ENCODE peak calls at places on chromosomes 1 and 21, in five cellular contexts. A is HEK293T; G is CD8-positive, alpha-beta memory T cell; I is Ammon's horn; K is T-helper 9 cell. N is an unnamed sample.
A peak's percentile ranks its signal among the peaks of the same experiment; 100 is the strongest.

GRCh38 chr1:167117225-167117624 is 23.4 kb downstream of the STYXL2 start:
- DNase-seq in A (no peak), G (no peak), I (no peak), K (no peak), N (no peak)

GRCh38 chr1:91555074-91555730 is 54.6 kb downstream of the CDC7 start:
- DNase-seq in A (no peak), G (no peak), I (no peak), K (no peak), N (no peak)

GRCh38 chr1:3975903-3976630 is 76.0 kb upstream of the C1orf174 start:
- DNase-seq in A (no peak), G (no peak), I (no peak), K (no peak), N (no peak)

GRCh38 chr1:244394346-244394745 is 57.4 kb downstream of the ADSS2 start:
- DNase-seq in A (no peak), G (no peak), I (no peak), K (no peak), N (no peak)

GRCh38 chr1:2172551-2173146 is 21.9 kb downstream of the FAAP20 start:
- DNase-seq in A (no peak), G (no peak), I (no peak), K (no peak), N (no peak)

GRCh38 chr1:30757196-30757949 is at the start of gene LAPTM5:
- DNase-seq in A (no peak), G (peak; percentile 69), I (peak; percentile 68), K (peak; percentile 68), N (peak; percentile 72)

GRCh38 chr1:8463144-8463927 is 145.4 kb downstream of the SLC45A1 start:
- DNase-seq in A (no peak), G (peak; percentile 45), I (peak; percentile 66), K (no peak), N (no peak)

GRCh38 chr1:29706936-29707335 is 470.6 kb downstream of the PTPRU start:
- DNase-seq in A (peak; percentile 87), G (no peak), I (no peak), K (no peak), N (peak; percentile 32)

GRCh38 chr21:24023402-24023801 is 1583.9 kb downstream of the MRPL39 start:
- DNase-seq in A (no peak), G (no peak), I (peak; percentile 7), K (no peak), N (no peak)

GRCh38 chr1:225882008-225882698 is at the start of gene TMEM63A:
- DNase-seq in A (peak; percentile 98), G (peak; percentile 89), I (peak; percentile 89), K (peak; percentile 91), N (peak; percentile 98)

GRCh38 chr1:201718346-201719202 is 110.4 kb upstream of the IPO9 start:
- DNase-seq in A (no peak), G (no peak), I (peak; percentile 79), K (no peak), N (no peak)

GRCh38 chr1:163410073-163410522 is 88.3 kb downstream of the NUF2 start:
- DNase-seq in A (peak; percentile 59), G (peak; percentile 7), I (peak; percentile 50), K (no peak), N (no peak)

GRCh38 chr1:230753586-230754251 is 6.5 kb downstream of the CAPN9 start:
- DNase-seq in A (peak; percentile 92), G (peak; percentile 12), I (peak; percentile 79), K (no peak), N (peak; percentile 60)

GRCh38 chr1:242449211-242449610 is 75.3 kb downstream of the PLD5 start:
- DNase-seq in A (no peak), G (no peak), I (peak; percentile 34), K (no peak), N (no peak)

GRCh38 chr21:14900611-14901010 is 164.2 kb downstream of the NRIP1 start:
- DNase-seq in A (no peak), G (no peak), I (no peak), K (no peak), N (no peak)

GRCh38 chr1:110856410-110856809 is 16.5 kb upstream of the CD53 start:
- DNase-seq in A (no peak), G (no peak), I (no peak), K (no peak), N (no peak)

GRCh38 chr1:225848044-225848955 is 33.9 kb downstream of the TMEM63A start:
- DNase-seq in A (no peak), G (peak; percentile 66), I (peak; percentile 93), K (no peak), N (peak; percentile 32)